ENCODE peak calls at places on chromosome 14, in nine cellular contexts. J is SJSA1; W is IMR-90; S is heart right ventricle; K is psoas muscle; B is right lobe of liver; N is upper lobe of left lung; A is CD8-positive, alpha-beta memory T cell; O is GM23338. E is an unnamed sample. For H3K4me1, the result is how much of the 10 kb centered on the place peaks cover.

GRCh38 chr14:92539875-92540274 is 26.3 kb downstream of the RIN3 start:
- DNase-seq in W (peak), J (no peak), O (no peak), A (no peak), B (no peak), K (peak), N (no peak), S (peak), E (peak)

GRCh38 chr14:92040431-92041040 is 677 bp upstream of the TRIP11 start:
- DNase-seq in A (no peak), S (no peak), W (peak), O (peak), J (no peak), B (no peak), K (no peak), N (peak), E (no peak)

GRCh38 chr14:60722836-60723217 is 1.3 kb downstream of the SIX4 start:
- DNase-seq in K (no peak), W (peak), O (peak), B (no peak), J (no peak), N (peak), S (peak), A (no peak), E (peak)

GRCh38 chr14:65279958-65280357 is 132.6 kb upstream of the FUT8 start:
- DNase-seq in J (no peak), S (no peak), K (no peak), B (no peak), O (no peak), N (no peak), A (no peak), W (no peak), E (no peak)

GRCh38 chr14:105890474-105891220 is 364.3 kb downstream of the TMEM121 start:
- DNase-seq in N (peak), B (peak), S (peak), J (peak), O (no peak), K (no peak), W (no peak), A (no peak), E (peak)

GRCh38 chr14:99759546-99759925 is 33.7 kb upstream of the EML1 start:
- DNase-seq in O (no peak), B (peak), S (no peak), A (peak), N (no peak), J (no peak), W (no peak), K (no peak), E (no peak)

GRCh38 chr14:39382463-39382862 is 49.8 kb downstream of the FBXO33 start:
- DNase-seq in K (no peak), A (no peak), B (no peak), O (no peak), N (no peak), S (no peak), W (no peak), J (no peak), E (no peak)

GRCh38 chr14:56949828-56950227 is 139.5 kb upstream of the OTX2 start:
- DNase-seq in N (peak), O (no peak), B (no peak), S (no peak), W (no peak), A (no peak), K (no peak), J (no peak), E (no peak)

GRCh38 chr14:39740454-39740853 is 308.2 kb upstream of the FBXO33 start:
- DNase-seq in O (no peak), A (no peak), B (no peak), J (no peak), S (no peak), K (no peak), N (peak), W (no peak), E (no peak)

GRCh38 chr14:64423987-64424386 is 35.8 kb downstream of the MTHFD1 start:
- DNase-seq in B (no peak), K (no peak), S (no peak), A (no peak), O (no peak), J (peak), W (peak), N (no peak), E (no peak)

GRCh38 chr14:68730367-68730766 is 62.5 kb downstream of the ZFP36L1 start:
- DNase-seq in S (no peak), W (no peak), O (no peak), K (no peak), B (no peak), J (no peak), A (peak), N (no peak), E (no peak)

GRCh38 chr14:51828017-51828797 is 32.2 kb upstream of the GNG2 start:
- DNase-seq in K (no peak), S (peak), B (peak), J (peak), W (peak), O (no peak), N (peak), A (peak), E (peak)

GRCh38 chr14:61589691-61590521 is 105.4 kb upstream of the HIF1A start:
- DNase-seq in J (no peak), O (no peak), B (no peak), W (no peak), K (no peak), A (no peak), N (no peak), S (no peak), E (no peak)

GRCh38 chr14:38042356-38042755 is 165.3 kb upstream of the SSTR1 start:
- DNase-seq in O (peak), N (no peak), W (peak), B (no peak), A (no peak), J (peak), S (no peak), K (no peak), E (no peak)

GRCh38 chr14:22506778-22507351 is 82.2 kb downstream of the DAD1 start:
- DNase-seq in J (no peak), W (no peak), O (no peak), S (no peak), N (no peak), K (no peak), B (no peak), A (no peak), E (no peak)

GRCh38 chr14:96206461-96206860 is 1.8 kb downstream of the BDKRB2 start:
- DNase-seq in J (no peak), K (no peak), O (no peak), W (no peak), S (no peak), N (no peak), A (no peak), B (no peak), E (no peak)

GRCh38 chr14:52417139-52417538 is 103.0 kb downstream of the PTGER2 start:
- DNase-seq in O (no peak), B (no peak), N (no peak), K (no peak), S (no peak), W (no peak), J (no peak), A (no peak), E (no peak)

GRCh38 chr14:36069535-36069900 is 107.0 kb downstream of the PTCSC3 start:
- DNase-seq in J (peak), S (no peak), A (no peak), K (no peak), B (peak), O (peak), N (peak), W (peak), E (no peak)

GRCh38 chr14:85731198-85731597 is 201.3 kb downstream of the FLRT2 start:
- DNase-seq in N (no peak), B (no peak), J (no peak), O (no peak), A (no peak), S (no peak), W (peak), K (no peak), E (no peak)

GRCh38 chr14:39581474-39581873 is 149.2 kb upstream of the FBXO33 start:
- DNase-seq in B (no peak), N (no peak), S (no peak), W (no peak), O (peak), J (no peak), K (no peak), A (no peak), E (no peak)

GRCh38 chr14:103372552-103373304 is 12.5 kb upstream of the MARK3 start:
- DNase-seq in A (no peak), B (no peak), K (no peak), N (peak), S (no peak), W (peak), O (peak), J (peak), E (no peak)

GRCh38 chr14:24416932-24417619 is 12.4 kb downstream of the CBLN3 start:
- DNase-seq in J (no peak), N (no peak), K (no peak), W (no peak), A (no peak), O (peak), S (no peak), B (no peak), E (no peak)

GRCh38 chr14:29310757-29311156 is 544.2 kb downstream of the FOXG1 start:
- DNase-seq in J (no peak), W (peak), S (no peak), K (no peak), B (no peak), O (no peak), N (no peak), A (no peak), E (no peak)

GRCh38 chr14:32940066-32940651 is 1.5 kb downstream of the NPAS3 start:
- DNase-seq in W (no peak), O (peak), B (no peak), J (no peak), A (no peak), N (no peak), K (no peak), S (no peak), E (no peak)

GRCh38 chr14:86540636-86541247 is 1010.8 kb downstream of the FLRT2 start:
- DNase-seq in W (no peak), B (no peak), N (no peak), A (no peak), S (no peak), J (no peak), K (no peak), O (no peak), E (no peak)

DNA sequence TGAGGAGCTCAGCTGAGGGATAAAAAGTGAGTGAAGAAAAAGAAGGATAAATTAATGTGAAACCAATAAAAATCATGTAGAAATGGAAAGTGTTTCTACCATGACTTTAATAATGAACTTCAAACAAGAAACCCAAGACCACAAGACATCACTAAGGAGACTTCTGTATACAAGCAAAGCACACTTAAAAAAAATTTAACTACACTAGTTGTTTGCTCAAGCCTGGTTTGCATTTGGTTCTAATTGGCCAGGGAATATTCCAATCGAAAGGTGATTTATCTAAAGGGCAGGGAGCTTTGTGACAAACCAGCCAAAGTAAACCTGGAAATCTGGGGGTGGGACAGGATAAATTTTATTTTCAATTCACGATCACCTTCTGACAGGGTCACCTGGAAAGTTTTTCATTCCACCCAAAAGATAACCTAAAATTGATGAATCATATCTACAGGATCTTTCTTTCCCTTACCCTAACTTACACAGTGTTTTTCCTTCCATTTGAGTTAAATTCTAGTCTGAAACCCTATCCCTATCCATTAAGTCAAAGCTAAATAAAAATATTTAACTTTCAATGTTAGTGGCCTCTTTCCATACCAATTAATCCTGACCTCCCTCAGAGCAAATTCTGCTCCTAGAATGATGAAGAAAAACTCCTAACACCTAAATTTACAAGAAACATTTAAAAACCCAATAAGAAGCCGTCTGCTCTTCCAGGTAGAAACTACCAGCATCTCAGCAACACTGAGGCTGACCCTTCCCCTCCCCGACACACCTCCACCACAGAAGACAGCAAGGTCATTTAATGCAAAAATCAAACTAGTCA is 2.5 kb downstream of the EGLN3 start:
- DNase-seq in A (no peak), W (no peak), B (no peak), S (no peak), O (no peak), N (no peak), J (no peak), K (no peak), E (no peak)
- H3K4me3 ChIP-seq in A (no peak), W (no peak), B (peak), S (peak), O (peak), N (no peak), J (no peak), K (peak), E (peak)

DNA sequence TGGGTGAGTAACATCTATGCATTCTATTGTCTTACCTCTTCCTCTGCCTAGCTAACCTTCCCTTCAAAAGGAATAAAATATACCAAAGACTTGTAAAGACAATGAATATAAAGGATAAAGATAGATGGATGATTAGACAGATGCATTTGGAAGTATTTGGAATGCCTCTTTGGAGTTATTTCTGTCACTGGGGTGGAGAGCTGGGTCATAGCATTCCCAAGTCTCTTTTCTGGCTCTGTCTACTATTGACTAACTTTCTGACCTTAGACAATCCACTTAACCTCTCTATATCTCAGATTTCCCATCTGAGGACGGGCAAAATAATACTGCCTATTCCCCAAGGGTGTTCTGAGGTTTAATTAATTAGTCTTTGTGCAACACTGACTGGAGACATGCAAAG is 517.4 kb downstream of the DIO2 start:
- DNase-seq in O (no peak), K (no peak), J (no peak), W (no peak), S (no peak), B (no peak), A (no peak), N (no peak), E (no peak)
- H3K4me1 ChIP-seq in O (under half), K (under half), J (under half), W (under half), S (under half), B (under half), A (under half), N (under half), E (under half)

DNA sequence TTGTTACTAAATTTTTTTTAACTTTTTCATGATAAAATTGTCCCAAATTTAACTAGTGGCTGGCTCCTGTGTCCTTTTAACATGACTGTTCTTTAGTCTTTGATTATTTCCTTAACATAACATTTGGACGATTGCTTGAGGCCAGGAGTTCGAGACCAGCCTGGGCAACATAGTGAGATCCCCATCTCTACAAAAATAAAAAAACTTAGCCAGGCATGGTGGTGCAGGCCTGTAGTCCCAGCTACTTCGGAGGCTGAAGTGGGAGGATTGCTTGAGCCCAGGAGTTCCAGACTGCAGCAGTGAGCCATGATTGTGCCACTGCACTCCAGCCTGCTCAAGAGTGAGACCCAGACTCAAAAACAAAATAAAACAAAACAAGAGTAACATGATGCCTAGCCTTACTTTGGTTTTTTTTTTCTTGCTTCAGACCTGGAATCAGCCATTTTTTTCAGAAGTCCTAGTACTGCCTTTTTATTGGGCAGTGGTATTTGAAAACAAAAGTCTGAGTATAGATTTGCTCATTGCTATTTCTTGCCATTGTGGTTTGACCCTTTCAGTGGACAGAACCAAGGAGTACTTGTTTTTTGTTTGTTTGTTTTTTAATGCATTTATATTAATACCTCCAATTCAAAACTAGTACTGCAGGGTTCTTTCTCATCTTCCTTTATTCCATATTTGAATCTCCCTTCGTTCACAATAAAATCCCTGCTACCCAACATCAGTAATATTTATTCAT is 4.8 kb downstream of the TOGARAM1 start:
- DNase-seq in K (no peak), N (no peak), W (no peak), O (no peak), S (no peak), A (no peak), B (no peak), J (no peak), E (no peak)
- H3K4me3 ChIP-seq in K (peak), N (no peak), W (peak), O (peak), S (peak), A (no peak), B (no peak), J (no peak), E (peak)

GRCh38 chr14:101131451-101131916 is 228.0 kb upstream of the RTL1 start:
- DNase-seq in N (no peak), B (no peak), O (no peak), A (peak), J (peak), W (no peak), K (peak), S (no peak), E (no peak)

GRCh38 chr14:101128478-101129450 is 225.2 kb upstream of the RTL1 start:
- DNase-seq in N (no peak), W (no peak), B (peak), K (peak), O (no peak), J (peak), A (no peak), S (no peak), E (no peak)

GRCh38 chr14:101130861-101131260 is 227.3 kb upstream of the RTL1 start:
- DNase-seq in N (peak), S (no peak), W (no peak), K (no peak), O (no peak), J (peak), B (no peak), A (no peak), E (no peak)

GRCh38 chr14:101132051-101132541 is 228.6 kb upstream of the RTL1 start:
- DNase-seq in N (no peak), W (no peak), S (no peak), K (peak), O (no peak), A (no peak), B (no peak), J (peak), E (no peak)

GRCh38 chr14:101129750-101130149 is 226.2 kb upstream of the RTL1 start:
- DNase-seq in A (no peak), O (no peak), N (no peak), W (no peak), J (no peak), K (no peak), B (no peak), S (no peak), E (no peak)
- H3K4me1 ChIP-seq in A (under half), O (under half), N (under half), W (under half), J (under half), K (under half), B (under half), S (under half), E (under half)

GRCh38 chr14:54772451-54772881 is 130.2 kb downstream of the GCH1 start:
- DNase-seq in J (no peak), S (no peak), K (no peak), N (no peak), B (no peak), A (no peak), O (no peak), W (peak), E (no peak)
- H3K4me3 ChIP-seq in J (no peak), S (no peak), K (no peak), N (no peak), B (no peak), A (no peak), O (no peak), W (no peak), E (no peak)

GRCh38 chr14:104642540-104642868 is 37.9 kb upstream of the TMEM179 start:
- DNase-seq in A (no peak), N (no peak), O (no peak), W (no peak), K (no peak), J (no peak), S (no peak), B (peak), E (no peak)
- H3K4me1 ChIP-seq in A (under half), N (under half), O (under half), W (under half), K (under half), J (under half), S (under half), B (under half), E (under half)

GRCh38 chr14:67513631-67514108 is 19.4 kb upstream of the PLEKHH1 start:
- DNase-seq in A (no peak), S (no peak), O (no peak), N (no peak), B (no peak), K (no peak), W (no peak), J (no peak), E (no peak)
- H3K4me3 ChIP-seq in A (no peak), S (no peak), O (peak), N (no peak), B (no peak), K (no peak), W (no peak), J (no peak), E (no peak)

GRCh38 chr14:77035267-77035666 is 6.8 kb upstream of the IRF2BPL start:
- DNase-seq in W (no peak), B (no peak), S (no peak), N (no peak), K (no peak), J (no peak), A (no peak), O (no peak), E (no peak)

GRCh38 chr14:77032483-77032853 is 4.0 kb upstream of the IRF2BPL start:
- DNase-seq in S (no peak), O (peak), W (no peak), N (no peak), K (no peak), A (no peak), B (no peak), J (no peak), E (no peak)

GRCh38 chr14:77031680-77032482 is 3.4 kb upstream of the IRF2BPL start:
- DNase-seq in A (no peak), W (peak), B (no peak), J (no peak), O (no peak), S (no peak), K (peak), N (no peak), E (peak)

GRCh38 chr14:77033622-77034521 is 5.4 kb upstream of the IRF2BPL start:
- DNase-seq in A (peak), K (peak), B (peak), W (peak), O (peak), J (peak), S (peak), N (peak), E (peak)

DNA sequence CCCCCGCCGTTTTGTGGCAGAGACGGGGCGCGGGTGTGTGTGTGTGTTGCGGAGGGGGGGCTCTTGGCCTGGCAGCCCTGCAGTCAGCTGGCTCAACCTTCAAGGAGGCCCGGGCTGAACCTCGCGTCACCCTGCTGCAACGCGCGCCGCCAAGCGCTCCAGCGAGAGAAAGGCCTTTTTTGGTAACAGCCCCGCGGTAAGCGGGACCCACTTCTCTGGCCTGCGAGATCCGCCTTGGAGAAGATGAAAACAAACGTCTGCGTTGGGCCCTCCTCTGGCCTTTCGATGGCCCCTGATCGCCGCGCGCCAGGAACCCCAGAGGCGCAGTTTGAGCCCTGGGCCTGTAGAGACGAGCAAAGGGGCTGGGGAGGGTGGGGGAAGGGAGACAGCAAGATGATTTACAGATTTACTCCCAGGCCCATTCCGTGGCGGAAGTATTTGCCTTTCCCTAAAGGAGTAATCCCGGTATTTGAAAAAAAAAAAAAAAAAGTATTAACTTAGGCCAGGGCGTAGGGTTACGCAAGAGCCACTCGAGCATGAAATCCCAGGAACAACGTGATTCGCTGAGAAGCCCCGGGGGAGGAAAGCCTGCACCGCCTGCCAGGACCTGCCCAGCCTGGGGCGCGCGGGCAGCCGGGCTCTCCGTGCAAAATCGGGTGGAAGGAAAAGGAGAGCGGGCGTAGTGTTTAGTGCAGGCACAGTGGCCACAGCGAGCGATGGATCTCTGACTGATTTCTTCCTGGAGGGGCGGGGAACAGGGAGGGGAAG is 4.5 kb upstream of the IRF2BPL start:
- DNase-seq in B (peak), N (peak), A (peak), J (peak), O (peak), K (peak), W (peak), S (peak), E (peak)
- H3K4me1 ChIP-seq in B (under half), N (half or more), A (half or more), J (half or more), O (half or more), K (under half), W (under half), S (half or more), E (under half)

E was measured in right cardiac atrium.